ENCODE peak calls at places on chromosomes 13 and 19, in eight cellular contexts. E is pancreas; P is G401; T is left cardiac atrium; S is stimulated activated CD8-positive, alpha-beta memory T cell treated with anti-CD3 and anti-CD28 coated beads, Interleukin-15, amount 100 ng/mL, for 4 hours; Z is dorsolateral prefrontal cortex; U is thoracic aorta; R is endodermal cell. K is an unnamed sample.

GRCh38 chr19:52343548-52343947 is 7.5 kb downstream of the ZNF610 start:
- DNase-seq in E (peak; percentile 47), P (peak; percentile 48), T (peak; percentile 70), S (peak; percentile 13), Z (peak; percentile 29), U (no peak), R (peak; percentile 91), K (no peak)

GRCh38 chr13:30924321-30924720 is 8.1 kb upstream of the TEX26 start:
- DNase-seq in E (no peak), P (peak; percentile 23), T (no peak), S (no peak), Z (no peak), U (no peak), R (no peak), K (no peak)

GRCh38 chr19:1254081-1254527 is 5.7 kb downstream of the MIDN start:
- DNase-seq in E (peak; percentile 65), P (no peak), T (no peak), S (no peak), Z (no peak), U (no peak), R (no peak), K (no peak)

GRCh38 chr13:37131092-37131491 is 25.6 kb upstream of the CSNK1A1L start:
- DNase-seq in E (no peak), P (no peak), T (no peak), S (no peak), Z (no peak), U (no peak), R (no peak), K (no peak)

GRCh38 chr19:6489278-6490061 is 7.9 kb upstream of the DENND1C start:
- DNase-seq in E (no peak), P (no peak), T (no peak), S (no peak), Z (no peak), U (no peak), R (no peak), K (no peak)

GRCh38 chr13:79749985-79750551 is 269.1 kb downstream of the NDFIP2 start:
- DNase-seq in E (peak; percentile 41), P (peak; percentile 94), T (peak; percentile 75), S (no peak), Z (peak; percentile 73), U (no peak), R (peak; percentile 78), K (peak; percentile 73)

GRCh38 chr19:8334458-8335342 is 8.4 kb downstream of the KANK3 start:
- DNase-seq in E (peak; percentile 72), P (no peak), T (peak; percentile 46), S (no peak), Z (no peak), U (no peak), R (peak; percentile 91), K (no peak)

GRCh38 chr13:37175996-37176395 is 70.5 kb upstream of the CSNK1A1L start:
- DNase-seq in E (no peak), P (no peak), T (no peak), S (no peak), Z (no peak), U (no peak), R (no peak), K (no peak)

GRCh38 chr13:41941174-41941573 is 19.7 kb downstream of the VWA8 start:
- DNase-seq in E (no peak), P (no peak), T (no peak), S (no peak), Z (no peak), U (no peak), R (no peak), K (no peak)

GRCh38 chr13:107600986-107601385 is 614.4 kb downstream of the LIG4 start:
- DNase-seq in E (no peak), P (no peak), T (no peak), S (no peak), Z (no peak), U (no peak), R (no peak), K (no peak)